ENCODE peak calls at places on chromosome 4, in seven cellular contexts. One of them, this sample, is unnamed.

GRCh38 chr4:52059372-52059771 is 8.3 kb downstream of the SPATA18 start:
- DNase-seq in HepG2: no peak
- DNase-seq in WTC11: no peak
- DNase-seq in IMR-90: peak
- DNase-seq in SK-N-SH: no peak
- DNase-seq in A549: no peak
- DNase-seq in H1: no peak
- DNase-seq in this sample: no peak

GRCh38 chr4:103400405-103400804 is 202.3 kb upstream of the CENPE start:
- DNase-seq in HepG2: peak
- DNase-seq in A549: no peak
- DNase-seq in SK-N-SH: no peak
- DNase-seq in IMR-90: no peak
- DNase-seq in H1: no peak
- DNase-seq in WTC11: no peak
- DNase-seq in this sample: no peak

GRCh38 chr4:11216520-11216919 is 212.2 kb downstream of the HS3ST1 start:
- DNase-seq in WTC11: no peak
- DNase-seq in IMR-90: no peak
- DNase-seq in SK-N-SH: no peak
- DNase-seq in H1: no peak
- DNase-seq in A549: no peak
- DNase-seq in HepG2: no peak
- DNase-seq in this sample: no peak

GRCh38 chr4:41590591-41590990 is 52.6 kb downstream of the LIMCH1 start:
- DNase-seq in A549: no peak
- DNase-seq in WTC11: no peak
- DNase-seq in SK-N-SH: peak
- DNase-seq in H1: no peak
- DNase-seq in HepG2: no peak
- DNase-seq in IMR-90: no peak
- DNase-seq in this sample: no peak

GRCh38 chr4:9703391-9703790 is 78.0 kb upstream of the DRD5 start:
- DNase-seq in IMR-90: no peak
- DNase-seq in WTC11: peak
- DNase-seq in HepG2: peak
- DNase-seq in SK-N-SH: peak
- DNase-seq in H1: peak
- DNase-seq in A549: peak
- DNase-seq in this sample: peak

GRCh38 chr4:158020734-158021346 is 152.0 kb downstream of the GASK1B start:
- DNase-seq in HepG2: peak
- DNase-seq in A549: no peak
- DNase-seq in IMR-90: peak
- DNase-seq in H1: no peak
- DNase-seq in WTC11: no peak
- DNase-seq in SK-N-SH: no peak
- DNase-seq in this sample: no peak

GRCh38 chr4:41069838-41070237 is 144.5 kb downstream of the APBB2 start:
- DNase-seq in A549: no peak
- DNase-seq in H1: no peak
- DNase-seq in IMR-90: no peak
- DNase-seq in SK-N-SH: no peak
- DNase-seq in WTC11: peak
- DNase-seq in HepG2: no peak
- DNase-seq in this sample: no peak

GRCh38 chr4:22356996-22357596 is 158.8 kb downstream of the ADGRA3 start:
- DNase-seq in WTC11: no peak
- DNase-seq in H1: no peak
- DNase-seq in A549: no peak
- DNase-seq in SK-N-SH: no peak
- DNase-seq in IMR-90: peak
- DNase-seq in HepG2: no peak
- DNase-seq in this sample: no peak

GRCh38 chr4:103204114-103204513 is 6.0 kb upstream of the CENPE start:
- DNase-seq in SK-N-SH: peak
- DNase-seq in H1: no peak
- DNase-seq in IMR-90: no peak
- DNase-seq in A549: no peak
- DNase-seq in HepG2: peak
- DNase-seq in WTC11: no peak
- DNase-seq in this sample: peak

GRCh38 chr4:29081230-29081955 is 1638.8 kb upstream of the PCDH7 start:
- DNase-seq in IMR-90: peak
- DNase-seq in WTC11: no peak
- DNase-seq in H1: no peak
- DNase-seq in HepG2: no peak
- DNase-seq in A549: no peak
- DNase-seq in SK-N-SH: no peak
- DNase-seq in this sample: no peak

GRCh38 chr4:185344743-185345538 is 50.8 kb downstream of the LRP2BP start:
- DNase-seq in A549: no peak
- DNase-seq in H1: no peak
- DNase-seq in HepG2: no peak
- DNase-seq in WTC11: no peak
- DNase-seq in SK-N-SH: no peak
- DNase-seq in IMR-90: no peak
- DNase-seq in this sample: no peak

GRCh38 chr4:70365479-70365878 is 4.9 kb downstream of the SMR3A start:
- DNase-seq in HepG2: peak
- DNase-seq in H1: no peak
- DNase-seq in SK-N-SH: no peak
- DNase-seq in WTC11: no peak
- DNase-seq in A549: no peak
- DNase-seq in IMR-90: no peak
- DNase-seq in this sample: no peak

GRCh38 chr4:81257021-81257420 is 42.0 kb upstream of the PRKG2 start:
- DNase-seq in IMR-90: peak
- DNase-seq in A549: no peak
- DNase-seq in H1: no peak
- DNase-seq in HepG2: no peak
- DNase-seq in WTC11: no peak
- DNase-seq in SK-N-SH: no peak
- DNase-seq in this sample: no peak

GRCh38 chr4:72935462-72935861 is 134.1 kb downstream of the COX18 start:
- DNase-seq in SK-N-SH: no peak
- DNase-seq in IMR-90: no peak
- DNase-seq in H1: no peak
- DNase-seq in WTC11: no peak
- DNase-seq in HepG2: no peak
- DNase-seq in A549: no peak
- DNase-seq in this sample: no peak

GRCh38 chr4:1290165-1290977 is 680 bp downstream of the MAEA start:
- DNase-seq in HepG2: no peak
- DNase-seq in H1: no peak
- DNase-seq in WTC11: no peak
- DNase-seq in IMR-90: peak
- DNase-seq in A549: no peak
- DNase-seq in SK-N-SH: no peak
- DNase-seq in this sample: peak

GRCh38 chr4:15677507-15677988 is 4.1 kb upstream of the FAM200B start:
- DNase-seq in WTC11: no peak
- DNase-seq in SK-N-SH: no peak
- DNase-seq in A549: no peak
- DNase-seq in HepG2: peak
- DNase-seq in H1: no peak
- DNase-seq in IMR-90: peak
- DNase-seq in this sample: no peak

GRCh38 chr4:97317691-97318090 is 825.6 kb downstream of the STPG2 start:
- DNase-seq in A549: no peak
- DNase-seq in WTC11: no peak
- DNase-seq in SK-N-SH: no peak
- DNase-seq in H1: no peak
- DNase-seq in IMR-90: no peak
- DNase-seq in HepG2: no peak
- DNase-seq in this sample: no peak

GRCh38 chr4:63921561-63921960 is 487.7 kb downstream of the TECRL start:
- DNase-seq in H1: no peak
- DNase-seq in WTC11: no peak
- DNase-seq in A549: no peak
- DNase-seq in HepG2: no peak
- DNase-seq in SK-N-SH: peak
- DNase-seq in IMR-90: no peak
- DNase-seq in this sample: no peak

GRCh38 chr4:33369366-33369899 is 2649.3 kb downstream of the PCDH7 start:
- DNase-seq in IMR-90: peak
- DNase-seq in HepG2: no peak
- DNase-seq in A549: no peak
- DNase-seq in WTC11: no peak
- DNase-seq in SK-N-SH: no peak
- DNase-seq in H1: no peak
- DNase-seq in this sample: no peak

GRCh38 chr4:3416270-3416669 is 25.5 kb upstream of the HGFAC start:
- DNase-seq in A549: no peak
- DNase-seq in WTC11: no peak
- DNase-seq in H1: no peak
- DNase-seq in HepG2: no peak
- DNase-seq in IMR-90: no peak
- DNase-seq in SK-N-SH: no peak
- DNase-seq in this sample: no peak

GRCh38 chr4:95256108-95256835 is 292.5 kb downstream of the UNC5C start:
- DNase-seq in HepG2: no peak
- DNase-seq in IMR-90: peak
- DNase-seq in H1: no peak
- DNase-seq in SK-N-SH: no peak
- DNase-seq in A549: no peak
- DNase-seq in WTC11: no peak
- DNase-seq in this sample: peak

GRCh38 chr4:102299708-102300107 is 45.6 kb downstream of the SLC39A8 start:
- DNase-seq in HepG2: peak
- DNase-seq in WTC11: peak
- DNase-seq in IMR-90: peak
- DNase-seq in A549: peak
- DNase-seq in SK-N-SH: peak
- DNase-seq in H1: peak
- DNase-seq in this sample: peak

GRCh38 chr4:114782842-114783595 is 184.4 kb downstream of the UGT8 start:
- DNase-seq in H1: no peak
- DNase-seq in IMR-90: no peak
- DNase-seq in WTC11: no peak
- DNase-seq in SK-N-SH: no peak
- DNase-seq in HepG2: no peak
- DNase-seq in A549: no peak
- DNase-seq in this sample: no peak

GRCh38 chr4:168511780-168512467 is 15.1 kb downstream of the PALLD start:
- DNase-seq in H1: no peak
- DNase-seq in SK-N-SH: no peak
- DNase-seq in WTC11: peak
- DNase-seq in HepG2: no peak
- DNase-seq in IMR-90: no peak
- DNase-seq in A549: no peak
- DNase-seq in this sample: no peak

GRCh38 chr4:37620174-37620573 is 66.0 kb downstream of the RELL1 start:
- DNase-seq in WTC11: no peak
- DNase-seq in H1: no peak
- DNase-seq in SK-N-SH: no peak
- DNase-seq in IMR-90: no peak
- DNase-seq in HepG2: no peak
- DNase-seq in A549: no peak
- DNase-seq in this sample: no peak

GRCh38 chr4:53532521-53532920 is 58.8 kb downstream of the LNX1 start:
- DNase-seq in WTC11: no peak
- DNase-seq in A549: no peak
- DNase-seq in H1: no peak
- DNase-seq in SK-N-SH: no peak
- DNase-seq in IMR-90: peak
- DNase-seq in HepG2: no peak
- DNase-seq in this sample: no peak

GRCh38 chr4:112127736-112128322 is 17.4 kb upstream of the FAM241A start:
- DNase-seq in H1: no peak
- DNase-seq in SK-N-SH: no peak
- DNase-seq in WTC11: no peak
- DNase-seq in A549: no peak
- DNase-seq in HepG2: no peak
- DNase-seq in IMR-90: peak
- DNase-seq in this sample: no peak

GRCh38 chr4:183503497-183504063 is 1.3 kb upstream of the ING2 start:
- DNase-seq in WTC11: no peak
- DNase-seq in IMR-90: no peak
- DNase-seq in SK-N-SH: no peak
- DNase-seq in A549: peak
- DNase-seq in HepG2: no peak
- DNase-seq in H1: no peak
- DNase-seq in this sample: no peak
- TF ChIP-seq USF2 in WTC11: no peak
- TF ChIP-seq USF2 in IMR-90: no peak
- TF ChIP-seq USF2 in SK-N-SH: no peak
- TF ChIP-seq USF2 in A549: no peak
- TF ChIP-seq USF2 in HepG2: no peak
- TF ChIP-seq USF2 in H1: no peak
- TF ChIP-seq USF2 in this sample: no peak

GRCh38 chr4:30714408-30715031 is 5.6 kb upstream of the PCDH7 start:
- DNase-seq in H1: peak
- DNase-seq in WTC11: peak
- DNase-seq in A549: peak
- DNase-seq in HepG2: peak
- DNase-seq in IMR-90: peak
- DNase-seq in SK-N-SH: peak
- DNase-seq in this sample: peak
- TF ChIP-seq USF2 in H1: no peak
- TF ChIP-seq USF2 in WTC11: no peak
- TF ChIP-seq USF2 in A549: no peak
- TF ChIP-seq USF2 in HepG2: no peak
- TF ChIP-seq USF2 in IMR-90: no peak
- TF ChIP-seq USF2 in SK-N-SH: no peak
- TF ChIP-seq USF2 in this sample: no peak

DNA sequence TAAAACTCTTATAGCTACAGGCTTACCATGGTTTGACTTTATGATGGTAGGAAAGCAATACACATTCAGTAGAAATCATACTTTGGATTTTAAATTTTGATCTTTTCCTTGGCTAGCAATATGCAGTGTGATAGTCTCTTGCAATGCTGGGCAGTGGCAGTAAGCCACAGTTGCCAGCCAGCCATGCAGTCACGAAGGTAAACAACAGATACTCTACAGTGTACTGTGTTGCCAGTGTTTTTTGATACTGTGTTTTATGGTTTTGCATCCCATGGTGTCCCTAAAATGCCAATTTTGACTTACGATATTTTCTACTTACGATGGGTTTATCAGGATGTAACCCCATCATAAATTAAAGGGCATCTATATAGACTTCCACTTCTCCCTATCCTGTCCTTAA is 24.8 kb upstream of the KLF3 start:
- DNase-seq in WTC11: no peak
- DNase-seq in IMR-90: no peak
- DNase-seq in SK-N-SH: no peak
- DNase-seq in A549: no peak
- DNase-seq in HepG2: no peak
- DNase-seq in H1: no peak
- DNase-seq in this sample: no peak
- TF ChIP-seq USF2 in WTC11: no peak
- TF ChIP-seq USF2 in IMR-90: no peak
- TF ChIP-seq USF2 in SK-N-SH: no peak
- TF ChIP-seq USF2 in A549: no peak
- TF ChIP-seq USF2 in HepG2: no peak
- TF ChIP-seq USF2 in H1: no peak
- TF ChIP-seq USF2 in this sample: no peak

DNA sequence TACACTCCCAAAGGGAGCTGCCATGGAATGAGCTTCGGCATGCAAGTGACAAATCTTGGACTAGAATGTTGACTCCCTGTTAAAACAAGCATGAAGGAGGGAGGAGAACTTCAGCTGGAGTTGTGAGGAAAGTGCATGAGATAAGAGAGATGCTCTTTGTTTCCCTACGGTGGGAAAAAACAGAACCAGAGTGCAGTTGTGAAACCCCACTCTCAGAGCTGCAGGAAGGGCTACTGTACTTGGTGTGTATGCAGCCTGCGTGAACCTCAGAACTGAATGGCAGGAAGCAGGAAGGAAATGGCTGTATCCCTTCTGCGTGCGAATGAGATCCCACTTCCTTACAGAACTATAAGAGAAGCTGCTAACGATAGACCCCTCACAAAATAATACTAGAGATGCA is 57.2 kb downstream of the EGF start:
- DNase-seq in HepG2: peak
- DNase-seq in IMR-90: no peak
- DNase-seq in SK-N-SH: no peak
- DNase-seq in WTC11: no peak
- DNase-seq in A549: no peak
- DNase-seq in H1: no peak
- DNase-seq in this sample: no peak
- TF ChIP-seq USF2 in HepG2: no peak
- TF ChIP-seq USF2 in IMR-90: no peak
- TF ChIP-seq USF2 in SK-N-SH: no peak
- TF ChIP-seq USF2 in WTC11: no peak
- TF ChIP-seq USF2 in A549: no peak
- TF ChIP-seq USF2 in H1: no peak
- TF ChIP-seq USF2 in this sample: no peak

This sample was measured in K562.